ENCODE peak calls at places on chromosomes 3 and 15, in five cellular contexts. S is activated CD8-positive, alpha-beta memory T cell treated with anti-CD3 and anti-CD28 coated beads, Interleukin-2, amount 50 U/mL, for 48 hours; N is activated T-helper 2 cell treated with anti-CD3 and anti-CD28 coated beads, Interferon-gamma antibody, Interleukin-2, Interleukin-4, amounts not matched to agents 10 μg/mL and 5 μg/mL and 100 μg/mL, durations not matched to agents 14 hours and 24 hours and 36 hours; F is NCI-H774; E is heart left ventricle. M is an unnamed sample.

GRCh38 chr15:79967331-79968182 is 3.4 kb downstream of the BCL2A1 start:
- DNase-seq in F (no peak), E (no peak), S (no peak), N (peak; percentile 35), M (no peak)

GRCh38 chr3:9625656-9626055 is 23.6 kb upstream of the MTMR14 start:
- DNase-seq in E (no peak), S (no peak), F (no peak), N (no peak), M (no peak)

GRCh38 chr3:120177151-120177550 is 82.9 kb upstream of the GSK3B start:
- DNase-seq in N (no peak), F (no peak), E (peak; percentile 60), S (no peak), M (no peak)

GRCh38 chr3:149600619-149601018 is 57.2 kb downstream of the WWTR1 start:
- DNase-seq in S (no peak), F (no peak), E (no peak), N (no peak), M (no peak)

GRCh38 chr15:29130461-29130860 is 139.2 kb downstream of the NSMCE3 start:
- DNase-seq in N (no peak), S (no peak), E (no peak), F (no peak), M (no peak)

GRCh38 chr3:59386165-59386564 is 336.3 kb upstream of the CFAP20DC start:
- DNase-seq in N (no peak), S (no peak), F (no peak), E (no peak), M (no peak)

GRCh38 chr15:94287794-94288246 is 56.5 kb downstream of the MCTP2 start:
- DNase-seq in N (peak; percentile 60), F (no peak), S (no peak), E (no peak), M (no peak)

GRCh38 chr3:158456114-158456513 is 114.9 kb upstream of the MLF1 start:
- DNase-seq in S (no peak), N (no peak), E (no peak), F (no peak), M (no peak)

GRCh38 chr3:156553705-156554356 is 1.1 kb downstream of the SSR3 start:
- DNase-seq in F (no peak), S (no peak), N (no peak), E (no peak), M (no peak)

GRCh38 chr15:38217181-38217580 is 35.5 kb upstream of the SPRED1 start:
- DNase-seq in F (no peak), S (no peak), N (no peak), E (no peak), M (no peak)

GRCh38 chr15:67091073-67091965 is 25.9 kb downstream of the SMAD3 start:
- DNase-seq in E (peak; percentile 93), F (peak; percentile 36), S (peak; percentile 83), N (peak; percentile 80), M (no peak)

GRCh38 chr3:166190360-166190759 is 353.1 kb upstream of the BCHE start:
- DNase-seq in F (no peak), S (no peak), N (no peak), E (no peak), M (no peak)

GRCh38 chr15:92448370-92448769 is 54.7 kb downstream of the ST8SIA2 start:
- DNase-seq in N (no peak), S (no peak), F (no peak), E (no peak), M (no peak)

GRCh38 chr3:129121016-129121791 is 400 bp downstream of the RAB43 start:
- DNase-seq in F (no peak), S (peak; percentile 81), E (no peak), N (no peak), M (no peak)

GRCh38 chr3:56076746-56077145 is 391.5 kb downstream of the ERC2 start:
- DNase-seq in E (no peak), N (no peak), S (no peak), F (no peak), M (no peak)

GRCh38 chr15:28984421-28985375 is 98.9 kb downstream of the APBA2 start:
- DNase-seq in S (no peak), E (no peak), F (no peak), N (no peak), M (peak; percentile 83)

GRCh38 chr3:113536627-113537101 is 4.3 kb downstream of the SIDT1 start:
- DNase-seq in E (no peak), S (no peak), F (no peak), N (no peak), M (peak; percentile 36)

GRCh38 chr3:188507244-188507720 is 353.3 kb downstream of the LPP start:
- DNase-seq in F (no peak), S (no peak), E (no peak), N (no peak), M (no peak)

GRCh38 chr15:50251638-50252182 is 13.8 kb downstream of the HDC start:
- DNase-seq in F (no peak), E (no peak), N (no peak), S (no peak), M (no peak)

GRCh38 chr3:100045696-100046095 is 68.6 kb downstream of the FILIP1L start:
- DNase-seq in F (no peak), N (no peak), S (no peak), E (peak; percentile 82), M (no peak)

GRCh38 chr15:34262362-34262761 is 37.5 kb downstream of the EMC4 start:
- DNase-seq in N (no peak), S (no peak), F (no peak), E (no peak), M (no peak)

GRCh38 chr15:66573719-66574641 is 8.2 kb upstream of the LCTL start:
- DNase-seq in N (no peak), S (no peak), F (no peak), E (no peak), M (no peak)

GRCh38 chr3:185465471-185465870 is 33.4 kb downstream of the TMEM41A start:
- DNase-seq in F (no peak), E (no peak), N (no peak), S (no peak), M (no peak)

GRCh38 chr15:68652141-68652540 is 73.3 kb downstream of the CORO2B start:
- DNase-seq in S (no peak), E (peak; percentile 56), N (no peak), F (no peak), M (no peak)

GRCh38 chr15:74770211-74770892 is 11.5 kb upstream of the CSK start:
- DNase-seq in N (no peak), F (no peak), S (no peak), E (no peak), M (no peak)

GRCh38 chr3:126284258-126284904 is 72.8 kb downstream of the KLF15 start:
- DNase-seq in S (no peak), E (no peak), F (no peak), N (no peak), M (no peak)

GRCh38 chr3:128275316-128276150 is 122.3 kb downstream of the EEFSEC start:
- DNase-seq in E (no peak), N (no peak), F (no peak), S (peak; percentile 37), M (no peak)

GRCh38 chr3:114223146-114223545 is 14.2 kb downstream of the ZNF80 start:
- DNase-seq in S (no peak), F (no peak), E (no peak), N (no peak), M (no peak)

GRCh38 chr3:115341208-115341607 is 194.1 kb upstream of the ZBTB20 start:
- DNase-seq in F (no peak), E (no peak), S (no peak), N (no peak), M (no peak)

GRCh38 chr15:77538011-77538410 is 94.7 kb downstream of the LINGO1 start:
- DNase-seq in S (no peak), F (no peak), N (no peak), E (peak; percentile 27), M (no peak)

M was measured in cerebellar cortex.